ENCODE peak calls at places on chromosomes 2 and 18, in six cellular contexts. One of them, this sample, is unnamed.

GRCh38 chr2:197279997-197280756 is 30.4 kb downstream of the ANKRD44 start:
- DNase-seq in ELR: no peak
- DNase-seq in aorta: no peak
- DNase-seq in WTC11: no peak
- DNase-seq in adrenal gland: no peak
- DNase-seq in fibroblast of villous mesenchyme: peak
- DNase-seq in this sample: no peak

GRCh38 chr2:196268022-196268421 is 96.6 kb upstream of the STK17B start:
- DNase-seq in adrenal gland: no peak
- DNase-seq in WTC11: no peak
- DNase-seq in ELR: peak
- DNase-seq in fibroblast of villous mesenchyme: peak
- DNase-seq in aorta: no peak
- DNase-seq in this sample: no peak

GRCh38 chr2:10864888-10865551 is 46.7 kb upstream of the KCNF1 start:
- DNase-seq in ELR: no peak
- DNase-seq in WTC11: no peak
- DNase-seq in fibroblast of villous mesenchyme: no peak
- DNase-seq in aorta: no peak
- DNase-seq in adrenal gland: peak
- DNase-seq in this sample: no peak

GRCh38 chr2:159217661-159218060 is 68.8 kb downstream of the WDSUB1 start:
- DNase-seq in WTC11: no peak
- DNase-seq in fibroblast of villous mesenchyme: no peak
- DNase-seq in ELR: no peak
- DNase-seq in adrenal gland: no peak
- DNase-seq in aorta: no peak
- DNase-seq in this sample: no peak

GRCh38 chr2:97671526-97671925 is 2.0 kb downstream of the C2orf92 start:
- DNase-seq in adrenal gland: no peak
- DNase-seq in WTC11: no peak
- DNase-seq in ELR: no peak
- DNase-seq in aorta: peak
- DNase-seq in fibroblast of villous mesenchyme: no peak
- DNase-seq in this sample: no peak

GRCh38 chr2:127401757-127402695 is 14.3 kb upstream of the MAP3K2 start:
- DNase-seq in WTC11: no peak
- DNase-seq in ELR: peak
- DNase-seq in aorta: no peak
- DNase-seq in fibroblast of villous mesenchyme: no peak
- DNase-seq in adrenal gland: no peak
- DNase-seq in this sample: peak

GRCh38 chr2:224517963-224518362 is 67.2 kb downstream of the CUL3 start:
- DNase-seq in fibroblast of villous mesenchyme: no peak
- DNase-seq in aorta: no peak
- DNase-seq in WTC11: no peak
- DNase-seq in adrenal gland: no peak
- DNase-seq in ELR: no peak
- DNase-seq in this sample: no peak

GRCh38 chr2:147549054-147549453 is 295.8 kb upstream of the ACVR2A start:
- DNase-seq in ELR: no peak
- DNase-seq in adrenal gland: no peak
- DNase-seq in aorta: no peak
- DNase-seq in WTC11: no peak
- DNase-seq in fibroblast of villous mesenchyme: no peak
- DNase-seq in this sample: no peak

GRCh38 chr2:105179469-105180372 is 61.8 kb upstream of the GPR45 start:
- DNase-seq in fibroblast of villous mesenchyme: peak
- DNase-seq in aorta: no peak
- DNase-seq in ELR: peak
- DNase-seq in adrenal gland: peak
- DNase-seq in WTC11: peak
- DNase-seq in this sample: peak

GRCh38 chr2:127568128-127568527 is 32.6 kb downstream of the MYO7B start:
- DNase-seq in fibroblast of villous mesenchyme: no peak
- DNase-seq in adrenal gland: no peak
- DNase-seq in WTC11: no peak
- DNase-seq in ELR: no peak
- DNase-seq in aorta: no peak
- DNase-seq in this sample: no peak

GRCh38 chr2:217632036-217632435 is 370.8 kb downstream of the TNS1 start:
- DNase-seq in WTC11: no peak
- DNase-seq in aorta: no peak
- DNase-seq in ELR: no peak
- DNase-seq in fibroblast of villous mesenchyme: no peak
- DNase-seq in adrenal gland: no peak
- DNase-seq in this sample: no peak

GRCh38 chr18:26458526-26459232 is 89.7 kb downstream of the KCTD1 start:
- DNase-seq in ELR: peak
- DNase-seq in aorta: no peak
- DNase-seq in adrenal gland: no peak
- DNase-seq in fibroblast of villous mesenchyme: no peak
- DNase-seq in WTC11: no peak
- DNase-seq in this sample: peak

GRCh38 chr2:241489733-241490443 is 18.5 kb downstream of the STK25 start:
- DNase-seq in ELR: no peak
- DNase-seq in adrenal gland: no peak
- DNase-seq in aorta: no peak
- DNase-seq in fibroblast of villous mesenchyme: no peak
- DNase-seq in WTC11: no peak
- DNase-seq in this sample: no peak

GRCh38 chr2:5231287-5231686 is 460.9 kb upstream of the SOX11 start:
- DNase-seq in ELR: no peak
- DNase-seq in adrenal gland: no peak
- DNase-seq in WTC11: no peak
- DNase-seq in fibroblast of villous mesenchyme: no peak
- DNase-seq in aorta: no peak
- DNase-seq in this sample: no peak

GRCh38 chr2:216057688-216058193 is 23.9 kb downstream of the PECR start:
- DNase-seq in ELR: peak
- DNase-seq in WTC11: no peak
- DNase-seq in aorta: no peak
- DNase-seq in adrenal gland: no peak
- DNase-seq in fibroblast of villous mesenchyme: no peak
- DNase-seq in this sample: peak

GRCh38 chr2:216109962-216110614 is 940 bp downstream of the XRCC5 start:
- DNase-seq in WTC11: no peak
- DNase-seq in adrenal gland: no peak
- DNase-seq in fibroblast of villous mesenchyme: peak
- DNase-seq in aorta: no peak
- DNase-seq in ELR: peak
- DNase-seq in this sample: peak

GRCh38 chr18:11714244-11714918 is 25.3 kb downstream of the GNAL start:
- DNase-seq in aorta: no peak
- DNase-seq in fibroblast of villous mesenchyme: no peak
- DNase-seq in adrenal gland: no peak
- DNase-seq in WTC11: no peak
- DNase-seq in ELR: no peak
- DNase-seq in this sample: no peak

GRCh38 chr2:4192119-4192518 is 488.7 kb downstream of the DCDC2C start:
- DNase-seq in aorta: no peak
- DNase-seq in ELR: no peak
- DNase-seq in adrenal gland: no peak
- DNase-seq in WTC11: no peak
- DNase-seq in fibroblast of villous mesenchyme: no peak
- DNase-seq in this sample: no peak

GRCh38 chr2:47072018-47072691 is 83.0 kb downstream of the STPG4 start:
- DNase-seq in aorta: peak
- DNase-seq in adrenal gland: peak
- DNase-seq in WTC11: peak
- DNase-seq in fibroblast of villous mesenchyme: peak
- DNase-seq in ELR: no peak
- DNase-seq in this sample: peak